ENCODE peak calls at places on chromosomes 5 and 9, in six cellular contexts. P is trophoblast cell, H is H9, Q is IMR-90, G is H1, B is neuronal stem cell. U is an unnamed sample.

GRCh38 chr5:180119886-180120220 is 48.3 kb upstream of the RNF130 start:
- DNase-seq in P (no peak), H (no peak), Q (no peak), G (no peak), B (no peak), U (no peak)

GRCh38 chr9:26682041-26682440 is 210.6 kb downstream of the CAAP1 start:
- DNase-seq in P (no peak), H (no peak), Q (no peak), G (no peak), B (no peak), U (no peak)

GRCh38 chr5:154367101-154367500 is 78.7 kb upstream of the SAP30L start:
- DNase-seq in P (no peak), H (no peak), Q (peak; percentile 87), G (no peak), B (no peak), U (peak; percentile 68)

GRCh38 chr5:117667105-117667504 is 1092.5 kb upstream of the SEMA6A start:
- DNase-seq in P (no peak), H (peak; percentile 33), Q (no peak), G (peak; percentile 13), B (no peak), U (no peak)

GRCh38 chr5:65914644-65915196 is 11.7 kb upstream of the ERBIN start:
- DNase-seq in P (no peak), H (no peak), Q (no peak), G (no peak), B (no peak), U (no peak)

GRCh38 chr5:132406144-132406783 is 36.8 kb downstream of the SLC22A5 start:
- DNase-seq in P (no peak), H (no peak), Q (no peak), G (no peak), B (no peak), U (no peak)

GRCh38 chr5:43315697-43316096 is 2.5 kb upstream of the HMGCS1 start:
- DNase-seq in P (no peak), H (no peak), Q (no peak), G (no peak), B (no peak), U (no peak)

GRCh38 chr5:36156619-36157018 is 4.7 kb downstream of the SKP2 start:
- DNase-seq in P (peak; percentile 96), H (no peak), Q (peak; percentile 69), G (no peak), B (no peak), U (peak; percentile 62)

GRCh38 chr5:79030663-79031480 is 38.6 kb downstream of the DMGDH start:
- DNase-seq in P (no peak), H (no peak), Q (no peak), G (no peak), B (no peak), U (no peak)

GRCh38 chr9:15578719-15579118 is 25.9 kb downstream of the CCDC171 start:
- DNase-seq in P (no peak), H (no peak), Q (peak; percentile 85), G (no peak), B (no peak), U (no peak)

GRCh38 chr5:157366741-157367684 is 93.0 kb upstream of the NIPAL4 start:
- DNase-seq in P (no peak), H (peak; percentile 39), Q (peak; percentile 84), G (no peak), B (no peak), U (peak; percentile 85)

GRCh38 chr5:170497311-170498038 is 6.3 kb upstream of the KCNIP1 start:
- DNase-seq in P (no peak), H (no peak), Q (peak; percentile 31), G (no peak), B (no peak), U (no peak)

GRCh38 chr9:85658716-85659115 is 83.0 kb downstream of the AGTPBP1 start:
- DNase-seq in P (no peak), H (no peak), Q (no peak), G (no peak), B (no peak), U (no peak)

GRCh38 chr5:1793966-1794895 is 5.4 kb downstream of the MRPL36 start:
- DNase-seq in P (no peak), H (no peak), Q (peak; percentile 94), G (no peak), B (no peak), U (peak; percentile 59)

GRCh38 chr5:127863610-127864395 is 160.6 kb downstream of the CCDC192 start:
- DNase-seq in P (no peak), H (no peak), Q (peak; percentile 24), G (no peak), B (no peak), U (no peak)

GRCh38 chr5:54285573-54286124 is 24.7 kb downstream of the ARL15 start:
- DNase-seq in P (no peak), H (no peak), Q (no peak), G (no peak), B (no peak), U (no peak)

GRCh38 chr9:137953683-137954438 is 76.3 kb downstream of the CACNA1B start:
- DNase-seq in P (no peak), H (no peak), Q (no peak), G (no peak), B (no peak), U (no peak)

GRCh38 chr9:88831783-88832407 is 159.4 kb upstream of the S1PR3 start:
- DNase-seq in P (peak; percentile 10), H (no peak), Q (no peak), G (no peak), B (no peak), U (no peak)

GRCh38 chr9:94586814-94587213 is 6.8 kb downstream of the FBP2 start:
- DNase-seq in P (peak; percentile 5), H (no peak), Q (peak; percentile 36), G (no peak), B (no peak), U (no peak)

GRCh38 chr9:94593459-94594345 is at the start of gene FBP2:
- DNase-seq in P (no peak), H (no peak), Q (no peak), G (no peak), B (no peak), U (no peak)

GRCh38 chr9:94586316-94586715 is 7.3 kb downstream of the FBP2 start:
- DNase-seq in P (peak; percentile 12), H (no peak), Q (no peak), G (no peak), B (no peak), U (no peak)

GRCh38 chr9:94588681-94589080 is 4.9 kb downstream of the FBP2 start:
- DNase-seq in P (no peak), H (no peak), Q (no peak), G (no peak), B (no peak), U (no peak)

GRCh38 chr9:94591876-94592275 is 1.7 kb downstream of the FBP2 start:
- DNase-seq in P (no peak), H (no peak), Q (no peak), G (no peak), B (no peak), U (no peak)
- H4K91ac ChIP-seq in P (no peak overlapping the region), H (no peak overlapping the region), Q (no peak overlapping the region), G (no peak overlapping the region), B (no peak overlapping the region), U (no peak overlapping the region)

DNA sequence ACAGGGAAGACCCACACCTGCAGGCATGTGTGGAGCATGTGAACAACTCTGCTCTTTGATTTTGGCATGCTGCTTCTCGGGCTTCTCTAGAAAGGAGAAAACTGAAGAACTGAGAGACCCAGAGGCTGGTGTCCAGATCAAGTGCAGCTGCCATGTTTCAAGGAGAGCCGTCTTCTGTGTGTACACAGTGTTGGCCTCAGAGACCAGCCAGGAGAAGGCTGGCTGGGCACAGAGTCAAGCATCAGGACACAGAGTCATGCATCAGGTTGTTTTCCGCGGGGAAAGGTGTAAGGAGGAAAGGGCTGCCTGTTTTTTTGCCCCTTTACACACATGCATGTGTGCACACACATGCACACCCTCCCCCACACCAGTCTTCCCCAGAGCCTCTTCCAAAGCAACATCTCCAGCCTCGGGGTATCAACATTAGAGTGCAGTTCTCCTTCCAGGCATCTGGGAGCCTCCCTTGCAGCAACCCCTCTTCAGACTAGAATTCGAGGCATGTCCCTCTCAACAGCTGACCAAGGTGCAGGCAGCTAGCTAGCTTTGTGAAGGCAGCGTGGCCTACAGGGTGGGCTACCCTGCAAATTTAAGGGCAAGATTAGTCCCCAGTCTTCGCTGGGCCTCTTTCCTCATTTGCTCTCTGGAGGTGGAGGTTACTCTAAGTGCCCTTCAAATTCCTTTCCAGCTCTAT is 180.9 kb downstream of the AOPEP start:
- DNase-seq in P (no peak), H (no peak), Q (no peak), G (no peak), B (no peak), U (no peak)
- H3K14ac ChIP-seq in P (peak overlapping the region; percentile 12), H (no peak overlapping the region), Q (peak overlapping the region; percentile 67), G (no peak overlapping the region), B (no peak overlapping the region), U (no peak overlapping the region)

DNA sequence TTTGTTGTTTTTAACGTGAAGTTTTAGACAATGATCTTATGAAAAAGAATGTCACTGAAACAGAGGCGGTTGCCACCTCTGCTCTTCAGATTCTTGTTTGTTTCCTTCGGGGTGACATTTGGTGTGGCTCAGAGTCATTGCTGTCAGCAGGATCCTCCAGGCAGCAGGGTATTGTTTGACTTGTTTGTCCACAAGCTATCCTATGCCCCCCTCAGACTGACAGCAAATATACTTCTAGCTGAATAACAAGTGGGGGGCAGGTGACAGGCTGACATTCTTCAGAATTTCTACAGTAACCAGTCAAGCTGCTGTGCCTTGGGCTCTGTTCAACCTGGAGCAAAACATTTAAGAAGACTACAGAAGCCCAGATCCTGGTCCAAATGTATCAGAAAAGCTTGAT is 383.3 kb downstream of the YTHDC2 start:
- DNase-seq in P (no peak), H (no peak), Q (no peak), G (no peak), B (no peak), U (no peak)
- H3K18ac ChIP-seq in P (no peak overlapping the region), H (no peak overlapping the region), Q (no peak overlapping the region), G (no peak overlapping the region), B (no peak overlapping the region), U (no peak overlapping the region)

DNA sequence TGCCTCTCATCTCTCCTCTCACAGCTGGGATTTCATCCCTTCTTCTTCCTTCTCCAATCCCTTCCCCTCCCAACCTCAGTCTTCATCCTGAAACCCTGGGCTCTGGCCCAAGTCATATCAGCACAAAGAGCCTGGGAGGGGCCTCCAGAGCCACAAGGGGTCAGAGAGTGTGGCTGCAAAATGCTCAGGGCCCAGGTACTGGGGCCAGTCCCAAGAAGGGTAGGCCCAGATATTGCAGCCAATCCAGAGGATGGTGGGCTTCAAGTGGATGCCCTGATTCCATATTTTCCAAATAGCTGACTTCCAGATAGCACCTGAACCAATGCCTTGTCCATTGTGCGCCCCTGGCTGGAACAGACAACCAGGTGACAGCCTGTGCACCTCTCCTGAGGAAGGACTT is 193.9 kb downstream of the MED10 start:
- DNase-seq in P (no peak), H (no peak), Q (no peak), G (no peak), B (no peak), U (no peak)
- H4K91ac ChIP-seq in P (no peak overlapping the region), H (no peak overlapping the region), Q (no peak overlapping the region), G (no peak overlapping the region), B (no peak overlapping the region), U (no peak overlapping the region)

U was measured in mesenchymal stem cell.